ENCODE peak calls at places on chromosome 19, in nine cellular contexts. W is IMR-90; Z is GM03348; Y is CD8-positive, alpha-beta T cell; O is Right ventricle myocardium superior; P is stimulated activated CD4-positive, alpha-beta T cell treated with anti-CD3 and anti-CD28 coated beads, TNF-alpha, amount 100 ng/mL, for 48 hours; H is iris pigment epithelial cell; D is endothelial cell; L is amygdala. S is an unnamed sample.

GRCh38 chr19:7931221-7932061 is 5.5 kb upstream of the CTXN1 start:
- DNase-seq in W (no peak), Z (no peak), Y (no peak), O (no peak), P (no peak), H (no peak), D (no peak), L (no peak), S (no peak)

GRCh38 chr19:21143846-21144245 is 2.0 kb downstream of the ZNF431 start:
- DNase-seq in W (no peak), Z (no peak), Y (no peak), O (no peak), P (no peak), H (peak; percentile 39), D (no peak), L (no peak), S (no peak)

GRCh38 chr19:21765151-21765550 is 2.2 kb downstream of the ZNF100 start:
- DNase-seq in W (no peak), Z (no peak), Y (no peak), O (no peak), P (no peak), H (peak; percentile 26), D (no peak), L (no peak), S (no peak)

GRCh38 chr19:33399081-33399744 is 25.7 kb downstream of the CEBPG start:
- DNase-seq in W (no peak), Z (no peak), Y (no peak), O (peak; percentile 34), P (no peak), H (no peak), D (no peak), L (no peak), S (peak; percentile 65)

GRCh38 chr19:3047307-3048189 is 14.7 kb downstream of the TLE5 start:
- DNase-seq in W (peak; percentile 63), Z (peak; percentile 81), Y (peak; percentile 81), O (peak; percentile 90), P (peak; percentile 47), H (peak; percentile 87), D (peak; percentile 47), L (no peak), S (peak; percentile 90)

GRCh38 chr19:33325920-33326319 is 23.6 kb upstream of the CEBPA start:
- DNase-seq in W (no peak), Z (no peak), Y (no peak), O (peak; percentile 67), P (no peak), H (no peak), D (no peak), L (no peak), S (no peak)

GRCh38 chr19:48442116-48443035 is 3.4 kb upstream of the GRWD1 start:
- DNase-seq in W (no peak), Z (no peak), Y (no peak), O (no peak), P (no peak), H (no peak), D (no peak), L (no peak), S (no peak)

GRCh38 chr19:39409886-39410619 is 2.4 kb upstream of the PLEKHG2 start:
- DNase-seq in W (no peak), Z (peak; percentile 73), Y (peak; percentile 77), O (peak; percentile 92), P (no peak), H (peak; percentile 79), D (peak; percentile 51), L (no peak), S (peak; percentile 93)

GRCh38 chr19:35592226-35592625 is 6.3 kb downstream of the PMIS2 start:
- DNase-seq in W (peak; percentile 37), Z (peak; percentile 63), Y (no peak), O (no peak), P (no peak), H (peak; percentile 51), D (peak; percentile 16), L (no peak), S (no peak)

GRCh38 chr19:6038634-6039405 is 60.9 kb upstream of the RANBP3 start:
- DNase-seq in W (peak; percentile 66), Z (no peak), Y (peak; percentile 5), O (no peak), P (no peak), H (peak; percentile 49), D (no peak), L (no peak), S (no peak)

GRCh38 chr19:35742121-35742724 is at the start of gene IGFLR1:
- DNase-seq in W (no peak), Z (no peak), Y (peak; percentile 75), O (no peak), P (no peak), H (no peak), D (no peak), L (no peak), S (no peak)

GRCh38 chr19:7912144-7912696 is 2.4 kb upstream of the TGFBR3L start:
- DNase-seq in W (no peak), Z (no peak), Y (no peak), O (no peak), P (no peak), H (no peak), D (no peak), L (no peak), S (no peak)

GRCh38 chr19:33125929-33126388 is 6.0 kb upstream of the WDR88 start:
- DNase-seq in W (peak; percentile 69), Z (peak; percentile 83), Y (peak; percentile 64), O (no peak), P (no peak), H (peak; percentile 69), D (peak; percentile 55), L (no peak), S (no peak)

GRCh38 chr19:55777528-55777927 is 8.6 kb downstream of the RFPL4AL1 start:
- DNase-seq in W (no peak), Z (no peak), Y (no peak), O (no peak), P (no peak), H (no peak), D (no peak), L (no peak), S (no peak)

GRCh38 chr19:6234527-6234926 is 45.2 kb downstream of the MLLT1 start:
- DNase-seq in W (peak; percentile 15), Z (no peak), Y (no peak), O (no peak), P (no peak), H (no peak), D (no peak), L (no peak), S (peak; percentile 47)

GRCh38 chr19:18109731-18110671 is 12.4 kb downstream of the MAST3 start:
- DNase-seq in W (no peak), Z (peak; percentile 84), Y (peak; percentile 72), O (peak; percentile 85), P (no peak), H (peak; percentile 13), D (no peak), L (peak; percentile 17), S (peak; percentile 92)

GRCh38 chr19:45250832-45251451 is at the start of gene MARK4:
- DNase-seq in W (peak; percentile 34), Z (peak; percentile 98), Y (peak; percentile 75), O (peak; percentile 69), P (peak; percentile 30), H (peak; percentile 45), D (peak; percentile 60), L (no peak), S (peak; percentile 78)